ENCODE peak calls at places on chromosome 14, in seven cellular contexts. V is fibroblast of lung; Z is aorta; O is upper lobe of right lung; R is CD4-positive, CD25-positive, alpha-beta regulatory T cell; Y is Peyer's patch; F is endodermal cell. I is an unnamed sample. For H3K27me3, the result is how much of the 10 kb centered on the place peaks cover.

GRCh38 chr14:77838756-77839565 is 39.1 kb downstream of the ADCK1 start:
- DNase-seq in R (no peak), V (no peak), Z (no peak), F (peak), O (no peak), Y (no peak), I (no peak)

GRCh38 chr14:58864751-58865519 is 227.2 kb downstream of the DACT1 start:
- DNase-seq in V (peak), Y (no peak), Z (no peak), O (no peak), R (no peak), F (no peak), I (no peak)

GRCh38 chr14:59407246-59407615 is 57.9 kb downstream of the GPR135 start:
- DNase-seq in V (peak), R (no peak), Z (no peak), F (no peak), O (no peak), Y (no peak), I (no peak)

GRCh38 chr14:96418075-96418474 is 26.1 kb downstream of the AK7 start:
- DNase-seq in Z (no peak), V (no peak), Y (no peak), O (no peak), F (no peak), R (no peak), I (no peak)

GRCh38 chr14:75979071-75979571 is 2.7 kb downstream of the TGFB3 start:
- DNase-seq in R (no peak), Z (no peak), O (no peak), V (peak), Y (peak), F (peak), I (no peak)

GRCh38 chr14:23377873-23378563 is 1.2 kb downstream of the CMTM5 start:
- DNase-seq in Z (no peak), R (no peak), O (no peak), F (no peak), Y (peak), V (no peak), I (no peak)

GRCh38 chr14:45128963-45129629 is 5.2 kb downstream of the FKBP3 start:
- DNase-seq in Y (no peak), R (no peak), Z (no peak), V (no peak), O (no peak), F (no peak), I (no peak)

GRCh38 chr14:94548999-94549985 is 11.9 kb upstream of the SERPINA4 start:
- DNase-seq in F (peak), Y (peak), R (peak), V (peak), O (no peak), Z (no peak), I (peak)

GRCh38 chr14:67311868-67312267 is 47.7 kb downstream of the ATP6V1D start:
- DNase-seq in V (no peak), Z (no peak), Y (no peak), R (no peak), F (no peak), O (no peak), I (no peak)

GRCh38 chr14:23910081-23910875 is 43.3 kb upstream of the DHRS4 start:
- DNase-seq in V (peak), Y (peak), R (no peak), F (peak), Z (no peak), O (no peak), I (no peak)

GRCh38 chr14:38931969-38932652 is 170.9 kb downstream of the SEC23A start:
- DNase-seq in R (no peak), V (no peak), O (no peak), Z (no peak), F (peak), Y (no peak), I (no peak)

GRCh38 chr14:104801284-104802119 is 601 bp downstream of the ZBTB42 start:
- DNase-seq in R (no peak), Z (peak), V (no peak), F (no peak), Y (peak), O (no peak), I (no peak)

GRCh38 chr14:101231828-101232227 is 328.3 kb upstream of the RTL1 start:
- DNase-seq in F (peak), Y (no peak), Z (no peak), R (no peak), V (no peak), O (no peak), I (no peak)

GRCh38 chr14:33475623-33476022 is 475.3 kb downstream of the EGLN3 start:
- DNase-seq in O (no peak), Y (peak), F (peak), V (peak), R (no peak), Z (no peak), I (no peak)

GRCh38 chr14:95024380-95024779 is 132.9 kb downstream of the DICER1 start:
- DNase-seq in F (no peak), Y (no peak), Z (no peak), O (no peak), V (no peak), R (no peak), I (no peak)

GRCh38 chr14:29926228-29926627 is 1.4 kb downstream of the PRKD1 start:
- DNase-seq in V (no peak), R (no peak), Y (no peak), F (peak), Z (no peak), O (no peak), I (no peak)

GRCh38 chr14:94079891-94080605 is 954 bp downstream of the DDX24 start:
- DNase-seq in O (no peak), R (peak), Z (no peak), Y (no peak), V (peak), F (no peak), I (no peak)

GRCh38 chr14:101560534-101561113 is 671 bp upstream of the DIO3 start:
- DNase-seq in Y (no peak), R (no peak), O (no peak), V (no peak), Z (no peak), F (no peak), I (no peak)

GRCh38 chr14:33569844-33570716 is 380.8 kb downstream of the EGLN3 start:
- DNase-seq in V (peak), Z (no peak), R (no peak), F (no peak), O (no peak), Y (no peak), I (no peak)

GRCh38 chr14:54173782-54174181 is 217.2 kb upstream of the BMP4 start:
- DNase-seq in V (peak), O (no peak), R (no peak), Y (no peak), Z (peak), F (no peak), I (no peak)
- H3K27me3 ChIP-seq in V (under half), O (under half), R (under half), Y (under half), Z (under half), F (under half), I (under half)

DNA sequence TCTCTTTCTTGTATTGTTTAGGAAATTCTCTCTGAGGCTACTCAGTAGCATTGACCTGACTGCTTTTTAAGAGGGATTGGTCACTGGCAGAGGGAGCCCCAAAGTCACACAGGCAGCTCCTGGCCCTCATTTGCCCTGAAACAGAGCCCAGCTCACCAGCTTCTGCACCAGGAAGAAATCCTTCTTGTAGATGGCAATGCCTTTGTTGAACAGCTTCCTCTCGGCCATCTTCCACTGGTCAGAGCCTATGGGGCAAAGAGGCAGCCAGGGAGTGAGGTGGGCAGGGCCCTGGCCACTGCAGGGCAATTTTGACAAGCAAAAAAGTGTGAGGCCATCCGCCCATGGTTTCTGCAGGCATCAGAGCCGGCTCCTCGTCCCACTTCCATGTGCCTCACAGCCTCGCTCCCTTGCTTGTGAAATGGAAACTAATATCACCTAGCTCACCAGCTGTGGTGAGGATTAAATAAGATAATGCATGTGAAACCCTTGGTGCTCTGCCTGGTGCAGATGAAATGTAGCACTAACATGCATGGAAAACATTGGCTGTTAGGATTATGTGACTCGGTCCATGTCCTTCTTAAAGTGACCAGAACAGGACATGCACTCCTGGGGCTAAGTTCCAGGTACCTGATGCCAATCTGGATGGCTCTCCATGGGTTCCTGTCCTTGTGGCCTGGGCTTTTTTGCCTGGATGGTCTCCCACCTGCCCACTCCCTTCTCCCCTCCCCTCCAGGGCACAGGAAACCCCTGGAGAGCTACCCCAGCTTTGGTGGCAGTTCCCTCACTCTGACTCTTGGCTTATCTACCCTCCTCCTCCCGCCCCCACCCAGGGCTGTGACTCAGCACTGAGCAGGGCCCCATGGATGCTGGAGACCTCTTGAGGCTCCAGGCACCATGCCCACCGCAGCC is 11.2 kb upstream of the PNMA1 start:
- DNase-seq in O (peak), Z (no peak), R (no peak), F (peak), Y (peak), V (peak), I (no peak)
- H3K27ac ChIP-seq in O (peak), Z (peak), R (no peak), F (peak), Y (peak), V (peak), I (no peak)

DNA sequence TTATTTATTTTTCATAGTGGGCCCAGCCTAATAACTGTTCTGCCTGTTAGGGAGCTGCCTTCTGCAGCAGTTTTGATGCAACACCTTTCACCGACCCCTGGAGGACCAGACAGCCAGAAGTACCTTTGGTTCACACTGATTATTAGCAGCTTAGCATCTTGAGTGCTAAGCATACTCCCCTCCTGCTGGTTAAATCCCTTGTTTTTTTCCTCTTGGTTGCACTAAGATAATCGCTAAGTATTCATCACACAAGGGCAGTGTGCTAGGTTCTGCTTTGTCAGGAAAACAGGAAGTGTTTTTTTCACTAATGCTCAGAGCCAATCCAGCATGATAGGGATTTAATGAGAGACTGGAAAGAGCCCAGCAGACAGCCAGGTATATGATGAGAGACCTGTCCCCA is 437.0 kb downstream of the FUT8 start:
- DNase-seq in R (no peak), V (no peak), F (peak), Y (no peak), O (no peak), Z (no peak), I (no peak)
- H3K4me3 ChIP-seq in R (peak), V (no peak), F (no peak), Y (no peak), O (no peak), Z (no peak), I (no peak)

DNA sequence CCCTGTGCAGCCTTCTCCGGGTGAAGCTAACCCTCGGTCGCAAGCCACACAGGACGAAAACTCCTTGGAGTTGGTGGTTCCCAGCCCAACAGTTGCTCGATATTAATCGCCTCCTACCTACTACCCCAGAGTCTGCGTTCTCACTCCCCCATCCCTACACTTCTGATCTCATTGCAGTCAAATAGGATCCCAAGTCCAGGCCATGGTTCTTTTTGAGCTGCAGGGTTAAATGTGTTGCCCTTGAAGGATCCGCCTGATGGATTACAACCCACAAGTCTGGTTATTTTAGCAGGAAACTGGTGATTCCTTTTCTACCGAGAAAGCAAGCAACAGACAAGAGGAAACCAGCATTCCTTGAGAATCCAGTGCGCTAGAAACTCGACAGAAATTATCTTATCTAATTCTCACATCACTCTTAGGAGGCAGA is 755 bp upstream of the NIN start:
- DNase-seq in F (no peak), Y (no peak), O (no peak), Z (no peak), R (no peak), V (no peak), I (no peak)
- H3K27me3 ChIP-seq in F (half or more), Y (under half), O (under half), Z (under half), R (under half), V (under half), I (under half)

GRCh38 chr14:22370084-22370847 is 218.8 kb downstream of the DAD1 start:
- DNase-seq in F (no peak), R (no peak), Y (no peak), Z (peak), O (peak), V (no peak), I (no peak)
- H3K27ac ChIP-seq in F (no peak), R (no peak), Y (no peak), Z (peak), O (peak), V (no peak), I (no peak)

I was measured in effector memory CD4-positive, alpha-beta T cell.